ENCODE peak calls at places on chromosomes 4 and X, in five cellular contexts. B is activated T-cell treated with anti-CD3 and anti-CD28 coated beads for 48 hours; P is right lobe of liver; N is activated effector memory CD4-positive, alpha-beta T cell treated with anti-CD3 and anti-CD28 coated beads, Interleukin-2, amount 50 U/mL, for 16 hours; E is stimulated activated CD8-positive, alpha-beta memory T cell treated with anti-CD3 and anti-CD28 coated beads, Interleukin-4, amount 100 ng/mL, for 4 hours. R is an unnamed sample.
A peak's percentile ranks its signal among the peaks of the same experiment; 100 is the strongest.

GRCh38 chr4:122668241-122668640 is 47.4 kb upstream of the IL21 start:
- DNase-seq in B (no peak), P (no peak), N (no peak), E (no peak), R (no peak)

GRCh38 chr4:182090186-182090585 is 153.0 kb upstream of the TENM3 start:
- DNase-seq in B (no peak), P (no peak), N (no peak), E (no peak), R (no peak)

GRCh38 chrX:16975233-16975632 is 28.8 kb downstream of the REPS2 start:
- DNase-seq in B (no peak), P (no peak), N (no peak), E (no peak), R (no peak)

GRCh38 chr4:82591592-82591991 is 29.8 kb upstream of the TMEM150C start:
- DNase-seq in B (no peak), P (no peak), N (no peak), E (no peak), R (no peak)

GRCh38 chr4:56728512-56728911 is 47.4 kb upstream of the HOPX start:
- DNase-seq in B (no peak), P (peak; percentile 61), N (no peak), E (no peak), R (no peak)

GRCh38 chrX:39293203-39293602 is 491.9 kb downstream of the MID1IP1 start:
- DNase-seq in B (no peak), P (no peak), N (no peak), E (no peak), R (no peak)

GRCh38 chr4:124703154-124703553 is 9.4 kb downstream of the ANKRD50 start:
- DNase-seq in B (no peak), P (no peak), N (no peak), E (no peak), R (no peak)

GRCh38 chr4:17726911-17727310 is 54.5 kb downstream of the FAM184B start:
- DNase-seq in B (no peak), P (no peak), N (no peak), E (no peak), R (no peak)

GRCh38 chr4:67288964-67289363 is 256.3 kb downstream of the CENPC start:
- DNase-seq in B (peak; percentile 12), P (no peak), N (no peak), E (no peak), R (no peak)

R was measured in spleen.